ENCODE peak calls at places on chromosomes 4 and X, in ten cellular contexts. Z, O, W, B, S, K, Q, H, L and U are unnamed samples.

GRCh38 chr4:41009411-41009810 is 204.9 kb downstream of the APBB2 start:
- DNase-seq in W (no peak), K (peak), Q (no peak), H (no peak), Z (no peak), O (no peak), B (no peak), S (no peak), L (peak), U (no peak)

GRCh38 chr4:81724925-81725329 is 253.2 kb upstream of the RASGEF1B start:
- DNase-seq in K (no peak), B (peak), S (peak), Z (peak), H (peak), W (peak), Q (no peak), O (no peak), L (no peak), U (no peak)

GRCh38 chrX:74063426-74064155 is 240.4 kb upstream of the ZCCHC13 start:
- DNase-seq in B (no peak), O (no peak), H (no peak), K (no peak), S (no peak), L (no peak), W (no peak), Z (no peak), Q (no peak), U (no peak)

GRCh38 chrX:101657495-101657894 is 2.2 kb downstream of the ARMCX2 start:
- DNase-seq in Z (no peak), W (no peak), H (no peak), Q (no peak), S (no peak), K (no peak), O (no peak), B (no peak), L (no peak), U (no peak)

GRCh38 chr4:59412739-59413138 is 1787.4 kb upstream of the ADGRL3 start:
- DNase-seq in H (no peak), L (no peak), B (no peak), W (no peak), O (no peak), Z (no peak), Q (no peak), K (no peak), S (no peak), U (no peak)

GRCh38 chr4:86594559-86595425 is 677 bp downstream of the PTPN13 start:
- DNase-seq in H (peak), B (peak), K (peak), O (no peak), W (no peak), Z (peak), Q (peak), L (peak), S (peak), U (no peak)

GRCh38 chr4:84958434-84958833 is 8.1 kb downstream of the WDFY3 start:
- DNase-seq in Z (no peak), L (no peak), S (no peak), Q (no peak), K (no peak), H (no peak), B (no peak), O (no peak), W (no peak), U (no peak)

GRCh38 chrX:39195156-39195555 is 393.9 kb downstream of the MID1IP1 start:
- DNase-seq in H (no peak), B (no peak), Z (no peak), S (peak), K (no peak), W (no peak), O (no peak), L (no peak), Q (no peak), U (no peak)

GRCh38 chrX:142999209-142999720 is 26.5 kb upstream of the SPANXN4 start:
- DNase-seq in K (no peak), S (no peak), B (no peak), O (no peak), W (no peak), Q (no peak), L (no peak), Z (no peak), H (no peak), U (no peak)

GRCh38 chr4:147791870-147792269 is 60.0 kb downstream of the ARHGAP10 start:
- DNase-seq in B (no peak), S (no peak), O (no peak), K (no peak), Z (no peak), L (no peak), H (no peak), W (no peak), Q (no peak), U (no peak)

GRCh38 chr4:99815597-99816011 is 1.0 kb upstream of the DAPP1 start:
- DNase-seq in H (no peak), S (peak), L (no peak), Q (no peak), O (no peak), Z (no peak), B (peak), W (no peak), K (peak), U (no peak)

GRCh38 chrX:83588409-83588808 is 80.3 kb downstream of the POU3F4 start:
- DNase-seq in Q (no peak), L (no peak), W (no peak), B (no peak), Z (no peak), K (no peak), O (no peak), S (no peak), H (no peak), U (no peak)

GRCh38 chr4:117560329-117560728 is 474.0 kb upstream of the NDST3 start:
- DNase-seq in H (no peak), S (no peak), K (peak), Z (no peak), W (no peak), O (no peak), Q (no peak), B (no peak), L (peak), U (no peak)

GRCh38 chrX:110210417-110211139 is 107.3 kb downstream of the AMMECR1 start:
- DNase-seq in O (no peak), B (no peak), S (no peak), L (peak), Q (no peak), Z (no peak), H (peak), W (no peak), K (peak), U (no peak)

GRCh38 chrX:926991-927390 is 285.5 kb downstream of the CRLF2 start:
- DNase-seq in Z (no peak), B (no peak), Q (no peak), W (no peak), O (no peak), H (no peak), L (no peak), K (no peak), S (no peak), U (peak)

GRCh38 chr4:136329042-136329662 is 1203.1 kb downstream of the PCDH18 start:
- DNase-seq in Q (no peak), L (peak), K (no peak), S (no peak), W (no peak), O (no peak), B (no peak), H (no peak), Z (no peak), U (no peak)

GRCh38 chr4:186557486-186557885 is 2.1 kb upstream of the MTNR1A start:
- DNase-seq in Z (no peak), H (no peak), Q (no peak), S (no peak), K (peak), B (no peak), O (no peak), L (no peak), W (no peak), U (no peak)

GRCh38 chr4:159308571-159309340 is 205.9 kb downstream of the RAPGEF2 start:
- DNase-seq in B (no peak), L (no peak), S (no peak), K (peak), H (no peak), W (no peak), Q (no peak), Z (no peak), O (no peak), U (no peak)

GRCh38 chr4:8293131-8293975 is 23.8 kb downstream of the HTRA3 start:
- DNase-seq in O (no peak), B (no peak), Z (peak), S (no peak), W (no peak), H (no peak), K (no peak), Q (no peak), L (no peak), U (no peak)

GRCh38 chr4:8296491-8296890 is 26.9 kb downstream of the HTRA3 start:
- DNase-seq in W (peak), O (peak), Q (peak), L (no peak), H (no peak), K (no peak), S (peak), B (no peak), Z (no peak), U (no peak)

GRCh38 chr4:8294036-8294435 is 24.5 kb downstream of the HTRA3 start:
- DNase-seq in Q (no peak), B (no peak), L (no peak), K (no peak), S (no peak), Z (peak), H (no peak), O (no peak), W (no peak), U (no peak)

GRCh38 chr4:8295471-8295870 is 25.9 kb downstream of the HTRA3 start:
- DNase-seq in B (no peak), Q (no peak), W (no peak), S (no peak), Z (peak), O (no peak), K (no peak), L (no peak), H (no peak), U (no peak)

DNA sequence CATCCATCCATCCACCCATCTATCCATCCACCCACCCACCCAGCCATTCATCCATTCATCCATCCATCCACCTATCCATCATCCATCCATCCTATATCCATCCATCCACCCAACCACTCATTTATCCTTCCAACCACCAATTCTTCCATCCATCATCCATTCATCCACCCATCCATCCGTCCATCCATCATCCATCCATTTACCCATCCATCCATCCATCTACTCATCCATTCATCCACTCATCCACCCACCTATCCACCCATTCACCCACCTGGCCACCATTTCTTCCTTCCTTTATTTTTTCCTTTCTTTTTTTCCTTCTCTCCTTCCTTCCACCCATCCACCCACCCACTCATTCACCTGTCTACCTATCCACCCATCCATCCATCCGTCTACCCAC is 25.2 kb downstream of the HTRA3 start:
- DNase-seq in Q (no peak), O (no peak), Z (peak), H (no peak), B (no peak), S (no peak), W (no peak), K (no peak), L (no peak), U (no peak)
- H3K27ac ChIP-seq in Q (no peak), O (no peak), Z (no peak), H (no peak), B (no peak), S (no peak), W (no peak), K (no peak), L (no peak), U (no peak)

DNA sequence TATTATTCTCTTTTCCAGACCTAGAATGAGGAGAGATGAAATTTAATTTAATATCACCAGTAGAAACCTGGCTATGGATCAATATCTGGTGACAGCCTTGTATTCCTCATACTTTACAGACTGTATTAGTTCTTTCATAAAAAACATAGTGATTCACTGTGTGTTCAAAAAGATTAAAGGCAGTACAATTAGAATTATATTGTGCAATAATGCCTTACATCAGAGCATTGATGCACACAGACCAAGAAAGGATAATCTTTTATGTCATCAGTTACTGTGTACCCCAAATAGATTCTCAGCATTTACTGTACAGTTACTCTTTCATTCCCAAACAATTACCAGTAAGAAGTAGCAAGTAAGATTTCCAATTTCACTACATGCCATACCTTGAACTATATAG is 260.5 kb upstream of the ANXA10 start:
- DNase-seq in L (no peak), H (no peak), Q (no peak), W (no peak), B (no peak), Z (no peak), S (no peak), O (no peak), K (no peak), U (no peak)
- H3K4me3 ChIP-seq in L (no peak), H (no peak), Q (no peak), W (no peak), B (no peak), Z (no peak), S (no peak), O (no peak), K (no peak), U (no peak)

GRCh38 chr4:128720270-128720669 is 89.2 kb upstream of the JADE1 start:
- DNase-seq in L (no peak), Z (no peak), O (no peak), B (no peak), S (no peak), W (no peak), H (peak), Q (no peak), K (no peak), U (no peak)

GRCh38 chr4:128725405-128725804 is 84.1 kb upstream of the JADE1 start:
- DNase-seq in Z (no peak), W (peak), O (no peak), S (peak), H (no peak), L (no peak), Q (no peak), K (no peak), B (no peak), U (no peak)

GRCh38 chr4:128718793-128719192 is 90.7 kb upstream of the JADE1 start:
- DNase-seq in O (no peak), S (no peak), K (peak), W (no peak), B (no peak), L (no peak), Z (no peak), Q (no peak), H (no peak), U (no peak)

GRCh38 chr4:128716325-128716724 is 93.2 kb upstream of the JADE1 start:
- DNase-seq in W (no peak), S (no peak), O (no peak), Q (peak), K (peak), Z (peak), H (no peak), L (no peak), B (no peak), U (no peak)

DNA sequence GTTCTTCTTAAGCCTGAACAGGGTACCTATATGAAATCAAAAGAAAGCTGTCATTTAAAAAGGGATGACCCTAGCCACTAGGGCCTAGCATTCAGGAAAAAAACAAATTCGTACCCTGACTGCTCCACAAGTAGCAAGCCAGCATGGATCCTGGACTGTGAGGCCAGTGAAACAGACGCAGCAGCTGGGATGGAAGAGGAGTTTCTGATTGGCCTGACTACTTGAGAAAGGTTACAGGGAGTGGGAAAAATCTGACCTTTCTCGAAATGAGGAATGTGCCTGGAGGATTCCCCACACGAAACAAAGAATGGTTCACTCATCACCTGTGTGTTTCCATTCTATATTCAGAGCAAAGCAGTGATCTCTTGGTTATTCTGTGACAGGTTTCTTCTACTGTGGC is 87.6 kb upstream of the JADE1 start:
- DNase-seq in Q (no peak), Z (no peak), L (no peak), W (no peak), B (no peak), O (no peak), H (no peak), K (no peak), S (no peak), U (no peak)
- TF ChIP-seq POLR2A in Q (no peak), Z (no peak), L (no peak), W (no peak), B (no peak), O (no peak), H (no peak), K (no peak), S (no peak), U (no peak)

DNA sequence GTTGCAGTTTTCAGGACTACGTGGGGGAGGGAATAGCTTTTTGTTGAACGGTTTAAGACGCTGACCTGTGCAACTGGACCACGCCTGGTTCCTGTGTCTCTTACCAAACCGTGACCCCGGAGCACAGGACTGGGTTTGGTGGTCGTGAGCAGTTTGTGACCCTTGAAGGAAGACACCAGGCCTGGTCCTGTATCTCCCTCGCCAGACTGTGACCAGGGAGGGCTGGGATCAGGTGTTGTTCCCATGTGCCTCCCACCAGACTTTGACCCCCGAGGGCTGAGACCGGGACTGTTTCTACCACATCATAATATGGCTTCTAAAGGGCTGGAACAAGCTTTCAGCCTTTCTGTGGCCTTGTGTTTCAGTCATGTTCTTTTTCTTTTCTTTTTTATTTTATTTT is 683 bp downstream of the EBP start:
- DNase-seq in O (no peak), K (no peak), H (peak), B (peak), L (no peak), Q (no peak), Z (peak), W (peak), S (no peak), U (no peak)
- H3K27ac ChIP-seq in O (peak), K (peak), H (peak), B (peak), L (peak), Q (peak), Z (peak), W (peak), S (no peak), U (peak)

GRCh38 chrX:41189156-41189555 is 103.9 kb downstream of the USP9X start:
- DNase-seq in S (no peak), W (no peak), Z (no peak), L (no peak), H (no peak), B (no peak), O (no peak), Q (no peak), K (no peak), U (no peak)

GRCh38 chrX:41180194-41180902 is 95.1 kb downstream of the USP9X start:
- DNase-seq in Q (peak), Z (no peak), W (no peak), S (peak), L (peak), K (peak), H (peak), O (no peak), B (peak), U (no peak)

DNA sequence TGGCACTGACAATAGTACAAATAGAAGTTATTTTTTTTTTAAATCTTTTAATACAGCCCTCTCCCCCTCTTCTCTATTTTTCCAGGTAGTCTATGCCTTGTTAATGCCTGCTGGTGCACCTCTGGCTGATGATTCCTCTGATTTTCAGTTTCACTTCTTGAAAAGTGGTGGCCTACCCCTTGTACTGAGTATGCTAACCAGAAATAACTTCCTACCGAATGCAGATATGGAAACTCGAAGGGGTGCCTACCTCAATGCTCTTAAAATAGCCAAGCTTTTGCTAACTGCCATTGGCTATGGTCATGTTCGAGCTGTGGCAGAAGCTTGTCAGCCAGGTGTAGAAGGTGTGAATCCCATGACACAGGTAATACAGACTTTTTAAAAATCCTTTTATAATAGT is 99.1 kb downstream of the USP9X start:
- DNase-seq in W (no peak), O (no peak), Z (no peak), Q (no peak), L (no peak), K (no peak), H (no peak), B (no peak), S (no peak), U (no peak)
- H3K4me3 ChIP-seq in W (no peak), O (no peak), Z (no peak), Q (no peak), L (no peak), K (no peak), H (no peak), B (no peak), S (no peak), U (no peak)

GRCh38 chr4:107824367-107825071 is at the start of gene SGMS2:
- DNase-seq in H (peak), S (peak), O (peak), L (peak), K (peak), W (peak), Z (peak), Q (peak), B (peak), U (peak)
- TF ChIP-seq POLR2A in H (no peak), S (peak), O (no peak), L (peak), K (peak), W (peak), Z (peak), Q (peak), B (peak), U (no peak)